ENCODE peak calls at places on chromosome 10, in eight cellular contexts. Q is heart right ventricle; K is breast epithelium; V is upper lobe of right lung; T is astrocyte; L is mesendoderm; J is left ventricle myocardium inferior; C is CD4-positive, CD25-positive, alpha-beta regulatory T cell. E is an unnamed sample.

GRCh38 chr10:46096426-46096825 is 50.4 kb upstream of the MSMB start:
- DNase-seq in L (peak), T (no peak), Q (no peak), V (no peak), K (no peak), C (no peak), J (no peak), E (no peak)

GRCh38 chr10:120480065-120480600 is 23.1 kb downstream of the PLPP4 start:
- DNase-seq in L (peak), V (no peak), T (no peak), J (no peak), K (no peak), Q (no peak), C (no peak), E (no peak)

GRCh38 chr10:58180633-58181032 is 87.1 kb downstream of the IPMK start:
- DNase-seq in K (no peak), C (no peak), V (no peak), T (no peak), L (no peak), Q (no peak), J (no peak), E (no peak)

GRCh38 chr10:26637521-26638275 is 59.8 kb upstream of the PDSS1 start:
- DNase-seq in T (no peak), C (no peak), K (no peak), Q (no peak), J (no peak), V (no peak), L (no peak), E (no peak)

GRCh38 chr10:15842493-15843169 is 17.7 kb downstream of the MINDY3 start:
- DNase-seq in K (no peak), J (no peak), C (no peak), T (no peak), L (no peak), V (no peak), Q (no peak), E (no peak)

GRCh38 chr10:95246582-95247051 is 44.2 kb downstream of the PDLIM1 start:
- DNase-seq in Q (peak), T (peak), L (peak), K (peak), V (peak), C (no peak), J (peak), E (no peak)

GRCh38 chr10:107899075-107899474 is 734.6 kb upstream of the SORCS1 start:
- DNase-seq in T (no peak), K (no peak), C (no peak), V (no peak), L (peak), Q (no peak), J (no peak), E (no peak)

GRCh38 chr10:84204610-84205009 is 10.3 kb downstream of the CDHR1 start:
- DNase-seq in L (no peak), C (no peak), K (no peak), T (no peak), V (no peak), J (no peak), Q (no peak), E (no peak)

GRCh38 chr10:6086375-6087233 is 2.2 kb upstream of the RBM17 start:
- DNase-seq in J (peak), V (peak), C (peak), Q (peak), T (peak), L (peak), K (peak), E (peak)

GRCh38 chr10:69180525-69181204 is 631 bp downstream of the SUPV3L1 start:
- DNase-seq in V (no peak), J (no peak), C (peak), K (no peak), T (peak), Q (no peak), L (peak), E (no peak)

GRCh38 chr10:44571701-44572100 is 186.8 kb upstream of the CXCL12 start:
- DNase-seq in J (no peak), C (no peak), K (no peak), L (no peak), Q (no peak), V (no peak), T (peak), E (no peak)

GRCh38 chr10:22433875-22434274 is 88.6 kb downstream of the SPAG6 start:
- DNase-seq in T (peak), C (no peak), Q (no peak), V (no peak), L (peak), K (no peak), J (no peak), E (no peak)

GRCh38 chr10:118638680-118639079 is 43.2 kb upstream of the PRLHR start:
- DNase-seq in J (no peak), L (no peak), V (no peak), T (no peak), Q (no peak), C (no peak), K (no peak), E (no peak)

GRCh38 chr10:101843032-101843991 is at the start of gene KCNIP2:
- DNase-seq in K (no peak), Q (peak), L (peak), T (no peak), C (peak), V (peak), J (peak), E (no peak)
- H3K4me3 ChIP-seq in K (peak), Q (peak), L (no peak), T (no peak), C (no peak), V (peak), J (peak), E (peak)

GRCh38 chr10:50604049-50604640 is 19.6 kb downstream of the SGMS1 start:
- DNase-seq in K (no peak), J (no peak), L (no peak), C (no peak), T (no peak), Q (no peak), V (no peak), E (no peak)
- H3K27ac ChIP-seq in K (peak), J (peak), L (no peak), C (peak), T (no peak), Q (peak), V (peak), E (no peak)

DNA sequence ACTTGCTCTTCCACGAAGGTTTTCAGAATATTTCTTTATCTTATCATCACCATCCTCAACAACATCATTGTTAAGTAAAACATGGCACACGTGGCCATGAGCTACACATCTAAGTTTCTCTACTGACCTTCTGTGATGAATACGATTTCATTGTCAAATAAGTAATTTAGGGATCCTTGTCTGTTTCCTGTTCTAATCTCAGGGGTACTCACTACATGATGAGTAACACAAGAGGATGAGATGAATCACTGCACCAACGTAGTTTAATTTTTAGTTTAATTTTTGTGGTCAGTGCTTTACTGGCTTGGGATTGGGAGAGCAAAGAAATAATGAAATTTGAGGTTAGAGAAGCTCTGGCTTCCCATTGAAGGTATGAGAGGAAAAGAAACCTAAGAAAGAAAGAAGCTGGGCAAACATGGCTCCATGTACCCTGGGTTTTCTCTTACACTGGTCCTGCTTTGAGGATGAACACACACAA is 461.9 kb upstream of the KLF6 start:
- DNase-seq in T (peak), C (no peak), K (no peak), V (no peak), J (no peak), Q (no peak), L (no peak), E (no peak)
- H3K4me3 ChIP-seq in T (peak), C (no peak), K (no peak), V (no peak), J (no peak), Q (no peak), L (no peak), E (no peak)

GRCh38 chr10:4850400-4850799 is 24.4 kb downstream of the AKR1E2 start:
- DNase-seq in J (no peak), Q (no peak), V (no peak), L (no peak), K (no peak), C (no peak), T (peak), E (no peak)
- H3K27ac ChIP-seq in J (peak), Q (no peak), V (no peak), L (no peak), K (peak), C (no peak), T (no peak), E (no peak)

GRCh38 chr10:10796061-10796773 is 221.5 kb upstream of the CELF2 start:
- DNase-seq in J (no peak), V (no peak), K (no peak), C (no peak), Q (no peak), T (no peak), L (peak), E (no peak)
- H3K4me3 ChIP-seq in J (peak), V (peak), K (peak), C (no peak), Q (peak), T (no peak), L (no peak), E (no peak)